ENCODE peak calls at places on chromosomes 3 and 15, in six cellular contexts. O, S, D, B, L and X are unnamed samples.

GRCh38 chr15:41961803-41962202 is 10.6 kb downstream of the EHD4 start:
- DNase-seq in L (no peak), D (no peak), O (no peak), B (no peak), S (no peak), X (no peak)

GRCh38 chr15:61660579-61660978 is 399.7 kb downstream of the VPS13C start:
- DNase-seq in O (no peak), B (no peak), S (peak; percentile 57), D (no peak), L (no peak), X (no peak)

GRCh38 chr3:117149577-117149976 is 440.0 kb downstream of the TUSC7 start:
- DNase-seq in S (no peak), D (no peak), L (no peak), B (no peak), O (no peak), X (no peak)

GRCh38 chr15:63107895-63108546 is 13.6 kb upstream of the LACTB start:
- DNase-seq in D (no peak), O (no peak), B (no peak), S (no peak), L (no peak), X (no peak)

GRCh38 chr3:186515115-186515514 is 29.1 kb downstream of the CRYGS start:
- DNase-seq in D (no peak), S (no peak), O (no peak), B (no peak), L (no peak), X (no peak)

GRCh38 chr15:63601727-63602185 is 4.6 kb downstream of the FBXL22 start:
- DNase-seq in O (no peak), S (no peak), B (peak; percentile 52), L (no peak), D (no peak), X (peak; percentile 43)

GRCh38 chr3:7682822-7683229 is 818.8 kb upstream of the LMCD1 start:
- DNase-seq in S (no peak), L (no peak), B (no peak), O (peak; percentile 18), D (no peak), X (peak; percentile 77)

GRCh38 chr3:131218196-131218595 is 163.4 kb upstream of the NUDT16 start:
- DNase-seq in L (no peak), D (no peak), B (no peak), S (no peak), O (no peak), X (no peak)

GRCh38 chr15:38085931-38086562 is 151.6 kb downstream of the TMCO5A start:
- DNase-seq in L (no peak), D (no peak), S (no peak), O (no peak), B (no peak), X (no peak)

GRCh38 chr3:58237940-58238681 is 519 bp downstream of the ABHD6 start:
- DNase-seq in O (no peak), L (no peak), S (peak; percentile 63), D (no peak), B (peak; percentile 62), X (peak; percentile 67)

GRCh38 chr15:25058080-25058785 is 103.4 kb downstream of the SNRPN start:
- DNase-seq in S (peak; percentile 3), D (no peak), B (no peak), O (no peak), L (no peak), X (peak; percentile 1)

GRCh38 chr15:36075333-36075732 is 504.1 kb upstream of the CDIN1 start:
- DNase-seq in B (no peak), S (no peak), L (no peak), D (no peak), O (no peak), X (no peak)

GRCh38 chr3:66392966-66393485 is 107.8 kb downstream of the LRIG1 start:
- DNase-seq in D (no peak), L (no peak), B (no peak), S (no peak), O (no peak), X (no peak)

GRCh38 chr3:385151-385550 is 188.6 kb downstream of the CHL1 start:
- DNase-seq in D (no peak), S (no peak), B (no peak), O (no peak), L (no peak), X (no peak)

GRCh38 chr3:123637131-123637530 is 52.3 kb upstream of the HACD2 start:
- DNase-seq in O (no peak), B (no peak), D (no peak), S (no peak), L (no peak), X (no peak)

GRCh38 chr3:123314409-123315270 is 112.9 kb downstream of the SEC22A start:
- DNase-seq in L (no peak), B (no peak), O (no peak), D (no peak), S (no peak), X (no peak)

GRCh38 chr3:151460774-151461450 is at the start of gene IGSF10:
- DNase-seq in O (no peak), D (no peak), S (no peak), B (no peak), L (no peak), X (peak; percentile 12)

GRCh38 chr3:64639022-64639421 is 48.8 kb downstream of the ADAMTS9 start:
- DNase-seq in O (no peak), L (no peak), D (no peak), S (no peak), B (no peak), X (no peak)

GRCh38 chr3:23834082-23834870 is 28.5 kb downstream of the UBE2E1 start:
- DNase-seq in L (no peak), D (no peak), B (no peak), O (no peak), S (no peak), X (no peak)

GRCh38 chr15:89371145-89372044 is 36.8 kb upstream of the POLG start:
- DNase-seq in D (no peak), O (no peak), B (no peak), S (no peak), L (no peak), X (peak; percentile 6)

GRCh38 chr15:67543348-67543718 is 830 bp downstream of the MAP2K5 start:
- DNase-seq in B (no peak), L (no peak), O (no peak), D (peak; percentile 8), S (no peak), X (peak; percentile 36)

GRCh38 chr3:6452974-6453373 is 407.9 kb upstream of the GRM7 start:
- DNase-seq in D (no peak), L (no peak), S (no peak), O (no peak), B (no peak), X (no peak)

GRCh38 chr3:51686056-51686455 is 15.0 kb downstream of the TEX264 start:
- DNase-seq in B (no peak), L (no peak), S (no peak), D (no peak), O (no peak), X (no peak)

GRCh38 chr3:98699132-98699531 is 64.0 kb upstream of the ST3GAL6 start:
- DNase-seq in L (no peak), D (peak; percentile 52), B (no peak), S (no peak), O (no peak), X (peak; percentile 35)

GRCh38 chr3:79685108-79685507 is 82.7 kb downstream of the ROBO1 start:
- DNase-seq in D (no peak), O (no peak), S (no peak), L (no peak), B (no peak), X (no peak)
- TF ChIP-seq CTCF in D (no peak), O (no peak), S (no peak), L (no peak), B (no peak), X (no peak)

GRCh38 chr15:51718199-51718598 is 19.3 kb downstream of the LYSMD2 start:
- DNase-seq in D (no peak), O (no peak), L (no peak), S (no peak), B (no peak), X (no peak)
- H3K27me3 ChIP-seq in D (no peaks in the 10 kb centered on the region), O (no peaks in the 10 kb centered on the region), L (no peaks in the 10 kb centered on the region), S (no peaks in the 10 kb centered on the region), B (no peaks in the 10 kb centered on the region), X (no peaks in the 10 kb centered on the region)

GRCh38 chr3:115217292-115217677 is 70.2 kb upstream of the ZBTB20 start:
- DNase-seq in O (no peak), S (no peak), B (no peak), D (no peak), L (no peak), X (no peak)

GRCh38 chr3:115212615-115213014 is 65.5 kb upstream of the ZBTB20 start:
- DNase-seq in D (no peak), L (no peak), O (no peak), B (no peak), S (no peak), X (no peak)

GRCh38 chr3:115211810-115212492 is 64.9 kb upstream of the ZBTB20 start:
- DNase-seq in D (no peak), B (no peak), L (no peak), O (no peak), S (no peak), X (no peak)

DNA sequence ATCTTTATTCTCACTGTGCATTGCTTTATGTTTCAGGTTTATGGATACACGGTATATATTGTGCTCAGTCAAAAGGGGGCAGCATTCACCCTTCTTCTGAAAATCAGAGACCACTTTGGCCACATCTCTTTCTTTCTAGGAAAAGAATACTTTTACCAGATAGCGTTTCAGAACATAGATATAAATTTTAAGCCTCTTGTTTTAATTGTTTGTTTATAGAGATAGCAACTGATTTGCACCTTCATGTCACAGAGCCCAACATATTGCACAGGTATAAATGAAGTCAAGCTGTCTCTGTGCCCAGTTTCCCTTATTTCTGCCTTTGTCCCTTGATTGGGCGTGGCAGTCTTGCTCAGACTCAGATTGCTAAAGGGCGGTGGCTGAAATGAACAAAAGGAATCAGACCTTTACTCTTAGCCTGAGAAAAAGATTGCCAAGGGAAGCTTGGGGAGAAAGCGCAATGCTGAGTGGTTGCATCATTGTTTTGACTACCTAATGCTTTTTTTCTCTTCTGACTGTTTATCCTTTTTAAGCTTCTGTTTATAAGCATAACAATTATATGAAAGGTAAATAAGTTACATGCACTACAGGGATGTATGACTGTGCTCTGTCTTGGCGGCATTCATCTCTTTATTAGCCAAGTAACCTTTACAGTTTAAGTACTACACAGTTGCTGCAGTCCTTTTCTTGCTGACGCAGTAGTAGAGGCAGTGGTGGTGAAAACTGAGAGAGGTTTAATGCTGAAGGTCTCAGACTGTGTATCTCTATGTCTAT is 70.8 kb upstream of the ZBTB20 start:
- DNase-seq in L (no peak), S (peak; percentile 17), O (peak; percentile 42), D (no peak), B (no peak), X (no peak)
- TF ChIP-seq CTCF in L (peak; percentile 76), S (peak; percentile 64), O (peak; percentile 59), D (peak; percentile 38), B (peak; percentile 59), X (no peak)

GRCh38 chr3:27127879-27128278 is 241.3 kb downstream of the NEK10 start:
- DNase-seq in S (no peak), L (no peak), D (no peak), B (no peak), O (no peak), X (no peak)

GRCh38 chr3:27134165-27134796 is 234.9 kb downstream of the NEK10 start:
- DNase-seq in S (peak; percentile 35), O (peak; percentile 54), D (peak; percentile 51), B (no peak), L (no peak), X (peak; percentile 69)

GRCh38 chr3:27127195-27127594 is 242.0 kb downstream of the NEK10 start:
- DNase-seq in S (no peak), D (no peak), L (no peak), B (no peak), O (no peak), X (no peak)

GRCh38 chr3:27133062-27133461 is 236.1 kb downstream of the NEK10 start:
- DNase-seq in O (no peak), B (no peak), D (no peak), L (no peak), S (no peak), X (no peak)

GRCh38 chr3:27130796-27131195 is 238.4 kb downstream of the NEK10 start:
- DNase-seq in D (no peak), L (no peak), S (no peak), O (no peak), B (no peak), X (no peak)
- H3K27me3 ChIP-seq in D (no peaks in the 10 kb centered on the region), L (no peaks in the 10 kb centered on the region), S (no peaks in the 10 kb centered on the region), O (no peaks in the 10 kb centered on the region), B (no peaks in the 10 kb centered on the region), X (no peaks in the 10 kb centered on the region)